ENCODE peak calls at places on chromosomes 5 and 9, in six cellular contexts. I is HCT116, W is A549, T is H9, M is PC-3, J is mesenchymal stem cell. F is an unnamed sample.

GRCh38 chr9:93244510-93245436 is 60.8 kb downstream of the WNK2 start:
- DNase-seq in I (no peak), W (no peak), M (no peak), J (no peak), T (no peak), F (no peak)

GRCh38 chr9:76213751-76214150 is 180.5 kb downstream of the RFK start:
- DNase-seq in J (no peak), I (no peak), M (no peak), W (no peak), T (no peak), F (no peak)

GRCh38 chr5:136388474-136388873 is 23.1 kb upstream of the TRPC7 start:
- DNase-seq in T (no peak), J (no peak), M (no peak), I (no peak), W (no peak), F (peak)

GRCh38 chr5:115033861-115034260 is 135.8 kb downstream of the TRIM36 start:
- DNase-seq in I (no peak), T (peak), M (no peak), J (no peak), W (no peak), F (peak)

GRCh38 chr5:180591249-180591887 is at the start of gene SCGB3A1:
- DNase-seq in W (no peak), I (no peak), T (no peak), J (no peak), M (no peak), F (peak)

GRCh38 chr5:115456539-115456938 is 88.0 kb downstream of the FEM1C start:
- DNase-seq in W (no peak), M (no peak), J (no peak), T (no peak), I (no peak), F (peak)

GRCh38 chr9:87958591-87958990 is 15.7 kb downstream of the CDK20 start:
- DNase-seq in T (no peak), W (no peak), J (no peak), I (no peak), M (no peak), F (no peak)

GRCh38 chr5:81835813-81836458 is 85.0 kb upstream of the SSBP2 start:
- DNase-seq in T (no peak), W (no peak), M (no peak), J (no peak), I (no peak), F (no peak)

GRCh38 chr9:133463234-133463863 is 3.6 kb downstream of the CACFD1 start:
- DNase-seq in M (no peak), T (peak), I (no peak), J (no peak), W (peak), F (peak)

GRCh38 chr5:14579246-14579645 is 2.3 kb upstream of the OTULINL start:
- DNase-seq in J (no peak), T (no peak), W (no peak), I (no peak), M (no peak), F (no peak)

GRCh38 chr5:72041643-72042042 is 65.6 kb upstream of the MAP1B start:
- DNase-seq in M (no peak), I (no peak), W (no peak), J (peak), T (no peak), F (no peak)

GRCh38 chr9:81455417-81455816 is 233.9 kb downstream of the TLE1 start:
- DNase-seq in I (no peak), T (no peak), W (no peak), M (no peak), J (no peak), F (no peak)

GRCh38 chr9:37407468-37407867 is 15.0 kb upstream of the GRHPR start:
- DNase-seq in T (no peak), M (peak), W (peak), J (no peak), I (no peak), F (no peak)

GRCh38 chr9:115198018-115198417 is 80.1 kb upstream of the TNC start:
- DNase-seq in I (no peak), M (peak), J (peak), T (no peak), W (no peak), F (peak)

GRCh38 chr5:31397926-31398557 is 133.9 kb downstream of the DROSHA start:
- DNase-seq in I (no peak), J (no peak), T (no peak), M (no peak), W (no peak), F (no peak)

GRCh38 chr9:131641618-131642495 is 96.5 kb downstream of the PRRT1B start:
- DNase-seq in M (no peak), J (no peak), W (no peak), I (no peak), T (no peak), F (no peak)

GRCh38 chr9:125810161-125810560 is 63.0 kb downstream of the PBX3 start:
- DNase-seq in M (no peak), I (no peak), T (no peak), W (no peak), J (no peak), F (no peak)

GRCh38 chr5:53856491-53856890 is 296.1 kb downstream of the NDUFS4 start:
- DNase-seq in T (no peak), M (no peak), J (no peak), W (no peak), I (no peak), F (no peak)

GRCh38 chr5:32542216-32543059 is 42.9 kb upstream of the SUB1 start:
- DNase-seq in M (peak), T (no peak), W (no peak), J (peak), I (no peak), F (no peak)

GRCh38 chr9:512555-513272 is 298.0 kb downstream of the DOCK8 start:
- DNase-seq in J (no peak), M (no peak), I (no peak), T (no peak), W (no peak), F (no peak)

GRCh38 chr5:9454012-9454481 is 91.8 kb downstream of the SEMA5A start:
- DNase-seq in I (no peak), T (no peak), J (peak), W (no peak), M (peak), F (no peak)

GRCh38 chr5:6424110-6424659 is 24.5 kb upstream of the UBE2QL1 start:
- DNase-seq in W (no peak), I (no peak), J (no peak), M (no peak), T (no peak), F (no peak)

DNA sequence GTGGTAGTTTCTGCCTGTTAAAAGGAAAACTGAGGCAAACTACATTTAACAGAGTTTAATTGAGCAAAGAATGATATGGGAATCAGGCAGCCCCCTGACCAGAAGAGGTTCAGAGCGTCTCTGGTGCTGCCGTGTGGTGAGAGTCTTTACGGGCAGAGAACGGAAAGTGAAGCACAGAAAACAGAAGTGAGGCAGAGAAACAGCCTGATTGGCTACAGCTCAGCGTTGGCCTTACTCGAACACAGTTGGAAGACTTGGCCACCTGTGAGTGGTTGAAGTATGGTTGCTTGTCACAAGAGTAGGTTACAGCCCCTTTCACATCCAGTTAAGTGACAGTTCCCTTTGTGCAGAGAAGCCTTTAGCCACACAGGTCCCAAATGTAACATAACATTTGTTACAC is 16.9 kb upstream of the FBP1 start:
- DNase-seq in I (no peak), J (no peak), T (no peak), W (no peak), M (no peak), F (peak)
- H3K4me2 ChIP-seq in I (no peak), J (no peak), T (no peak), W (no peak), M (no peak), F (peak)

DNA sequence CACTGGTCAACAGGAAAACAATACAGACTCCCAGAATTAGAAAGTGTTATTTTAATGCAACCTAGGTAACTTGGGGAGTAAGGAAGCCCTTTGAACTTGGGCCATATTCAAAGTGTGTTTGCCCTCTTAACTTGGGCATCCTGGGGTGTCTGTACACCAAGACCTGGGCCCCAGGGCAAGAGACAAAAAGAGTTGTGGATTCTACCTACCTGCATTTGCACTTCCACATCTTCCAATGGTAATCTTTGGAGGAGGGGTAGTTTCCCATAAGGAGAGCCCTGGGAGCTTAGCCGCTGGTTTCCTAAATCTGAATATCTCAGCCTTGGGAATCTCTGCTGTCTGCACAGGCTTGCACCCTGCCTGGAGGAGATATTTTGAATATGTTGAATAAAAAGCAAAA is 8.5 kb downstream of the WNT8A start:
- DNase-seq in T (no peak), W (no peak), J (no peak), M (no peak), I (no peak), F (no peak)
- H3K4me2 ChIP-seq in T (no peak), W (no peak), J (no peak), M (no peak), I (no peak), F (no peak)

GRCh38 chr9:68697846-68698245 is 7.2 kb upstream of the PIP5K1B start:
- DNase-seq in I (no peak), J (no peak), T (no peak), W (no peak), M (no peak), F (no peak)

GRCh38 chr9:68690088-68690487 is 15.0 kb upstream of the PIP5K1B start:
- DNase-seq in I (no peak), W (no peak), J (peak), T (no peak), M (no peak), F (peak)

GRCh38 chr9:68694125-68694524 is 10.9 kb upstream of the PIP5K1B start:
- DNase-seq in W (no peak), T (no peak), I (no peak), J (no peak), M (no peak), F (no peak)

DNA sequence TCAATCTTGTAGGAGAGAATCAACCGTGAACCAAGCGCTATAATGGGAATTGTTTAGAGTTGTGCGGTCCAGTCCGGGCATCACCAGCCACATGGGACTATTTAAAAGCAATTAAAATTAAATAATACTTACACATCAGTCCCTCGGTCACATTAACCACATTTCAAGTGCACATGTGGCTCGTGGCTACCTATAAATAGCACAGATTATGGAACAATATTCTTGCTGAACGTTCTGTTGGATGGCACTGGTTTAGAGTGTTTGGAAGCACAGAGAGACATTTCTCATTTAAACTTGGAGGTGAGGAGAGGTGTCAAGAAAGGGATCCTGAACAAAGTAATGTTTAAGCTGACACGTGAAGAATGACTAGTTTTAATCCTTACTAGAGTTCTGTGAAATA is 12.5 kb upstream of the PIP5K1B start:
- DNase-seq in J (no peak), T (no peak), M (no peak), I (no peak), W (no peak), F (no peak)
- H3K4me2 ChIP-seq in J (no peak), T (no peak), M (no peak), I (no peak), W (no peak), F (no peak)

GRCh38 chr9:85984457-85984856 is 43.5 kb downstream of the NAA35 start:
- DNase-seq in I (no peak), T (no peak), J (no peak), W (no peak), M (no peak), F (no peak)
- H3K4me2 ChIP-seq in I (no peak), T (no peak), J (no peak), W (no peak), M (no peak), F (no peak)

GRCh38 chr9:86764230-86765039 is 182.9 kb downstream of the GAS1 start:
- DNase-seq in T (no peak), J (no peak), W (no peak), I (no peak), M (no peak), F (no peak)
- H3K4me2 ChIP-seq in T (no peak), J (no peak), W (no peak), I (no peak), M (no peak), F (no peak)

GRCh38 chr9:6232546-6232945 is 16.9 kb downstream of the IL33 start:
- DNase-seq in T (no peak), M (no peak), J (no peak), W (no peak), I (no peak), F (no peak)

GRCh38 chr9:6229186-6229585 is 13.6 kb downstream of the IL33 start:
- DNase-seq in W (no peak), J (no peak), T (no peak), M (no peak), I (no peak), F (no peak)

GRCh38 chr9:6230037-6230778 is 14.6 kb downstream of the IL33 start:
- DNase-seq in T (no peak), M (peak), I (no peak), J (no peak), W (no peak), F (no peak)

GRCh38 chr9:6226696-6227095 is 11.1 kb downstream of the IL33 start:
- DNase-seq in M (peak), J (no peak), W (no peak), I (no peak), T (peak), F (no peak)

GRCh38 chr9:6229604-6230003 is 14.0 kb downstream of the IL33 start:
- DNase-seq in M (peak), I (no peak), J (no peak), T (no peak), W (no peak), F (no peak)
- H3K4me2 ChIP-seq in M (peak), I (no peak), J (no peak), T (no peak), W (no peak), F (no peak)

DNA sequence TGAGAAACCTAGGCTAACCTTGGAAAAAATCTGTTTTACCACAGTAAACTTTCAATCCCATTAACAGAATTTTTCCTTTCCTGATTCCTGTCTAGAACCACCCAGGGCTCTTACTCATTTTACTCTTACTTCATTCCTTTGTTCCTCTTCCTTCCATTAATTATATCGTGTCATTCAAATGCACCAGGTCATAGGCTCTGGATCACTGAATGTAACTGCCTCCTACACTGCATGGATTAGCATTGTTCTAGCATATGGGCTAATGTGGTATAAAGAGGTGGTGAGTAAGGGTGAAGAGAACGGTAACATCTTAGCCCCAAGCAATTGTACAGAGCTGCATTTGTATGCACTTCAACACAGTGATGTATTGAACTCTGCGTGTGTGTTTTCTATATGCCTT is 49.5 kb upstream of the SPINK5 start:
- DNase-seq in J (peak), I (no peak), W (no peak), M (peak), T (no peak), F (no peak)
- H3K4me2 ChIP-seq in J (no peak), I (no peak), W (no peak), M (no peak), T (no peak), F (no peak)

F was measured in neural progenitor cell.